ENCODE peak calls at places on chromosomes 3 and 15, in seven cellular contexts. E, Z, C, D, B, X and O are unnamed samples.

GRCh38 chr15:84598250-84598649 is 2.6 kb upstream of the ZSCAN2 start:
- DNase-seq in E (no peak), Z (no peak), C (peak), D (peak), B (no peak), X (peak), O (peak)

GRCh38 chr3:42476225-42477160 is 25.9 kb upstream of the VIPR1 start:
- DNase-seq in E (no peak), Z (no peak), C (no peak), D (no peak), B (no peak), X (no peak), O (no peak)

GRCh38 chr15:92062505-92062904 is 209.0 kb downstream of the SLCO3A1 start:
- DNase-seq in E (no peak), Z (no peak), C (peak), D (no peak), B (no peak), X (no peak), O (no peak)

GRCh38 chr3:11539677-11540076 is 104.0 kb downstream of the VGLL4 start:
- DNase-seq in E (no peak), Z (no peak), C (peak), D (no peak), B (no peak), X (peak), O (no peak)

GRCh38 chr3:46549408-46549904 is 16.6 kb downstream of the LRRC2 start:
- DNase-seq in E (no peak), Z (no peak), C (no peak), D (no peak), B (no peak), X (peak), O (no peak)

GRCh38 chr15:89021224-89021623 is 67.0 kb upstream of the ABHD2 start:
- DNase-seq in E (no peak), Z (no peak), C (no peak), D (no peak), B (no peak), X (no peak), O (no peak)

GRCh38 chr3:72595927-72596610 is 252.2 kb downstream of the SHQ1 start:
- DNase-seq in E (no peak), Z (no peak), C (peak), D (no peak), B (no peak), X (no peak), O (no peak)

GRCh38 chr3:100928638-100929428 is 64.4 kb downstream of the ABI3BP start:
- DNase-seq in E (no peak), Z (no peak), C (no peak), D (peak), B (no peak), X (no peak), O (no peak)

GRCh38 chr3:194204036-194204792 is 68.3 kb downstream of the HES1 start:
- DNase-seq in E (no peak), Z (no peak), C (peak), D (no peak), B (peak), X (peak), O (peak)

GRCh38 chr15:100236981-100237720 is 104.6 kb downstream of the ADAMTS17 start:
- DNase-seq in E (no peak), Z (no peak), C (no peak), D (no peak), B (no peak), X (no peak), O (no peak)

GRCh38 chr3:191889781-191890180 is 428.8 kb downstream of the PYDC2 start:
- DNase-seq in E (no peak), Z (no peak), C (no peak), D (no peak), B (no peak), X (no peak), O (no peak)

GRCh38 chr3:49937081-49937480 is 2.9 kb upstream of the RBM6 start:
- DNase-seq in E (no peak), Z (no peak), C (no peak), D (peak), B (no peak), X (no peak), O (no peak)

GRCh38 chr3:14770591-14770990 is 48.2 kb upstream of the FGD5 start:
- DNase-seq in E (no peak), Z (no peak), C (no peak), D (no peak), B (peak), X (no peak), O (no peak)

GRCh38 chr3:123678108-123678511 is 93.3 kb upstream of the HACD2 start:
- DNase-seq in E (peak), Z (no peak), C (no peak), D (peak), B (no peak), X (no peak), O (no peak)

GRCh38 chr3:39590776-39591175 is 123.3 kb downstream of the MOBP start:
- DNase-seq in E (no peak), Z (no peak), C (no peak), D (no peak), B (no peak), X (no peak), O (no peak)

GRCh38 chr15:83282859-83283812 is 1.3 kb downstream of the BNC1 start:
- DNase-seq in E (no peak), Z (peak), C (peak), D (peak), B (peak), X (peak), O (peak)

GRCh38 chr3:143601738-143602480 is 246.4 kb downstream of the SLC9A9 start:
- DNase-seq in E (no peak), Z (no peak), C (no peak), D (peak), B (no peak), X (peak), O (no peak)

DNA sequence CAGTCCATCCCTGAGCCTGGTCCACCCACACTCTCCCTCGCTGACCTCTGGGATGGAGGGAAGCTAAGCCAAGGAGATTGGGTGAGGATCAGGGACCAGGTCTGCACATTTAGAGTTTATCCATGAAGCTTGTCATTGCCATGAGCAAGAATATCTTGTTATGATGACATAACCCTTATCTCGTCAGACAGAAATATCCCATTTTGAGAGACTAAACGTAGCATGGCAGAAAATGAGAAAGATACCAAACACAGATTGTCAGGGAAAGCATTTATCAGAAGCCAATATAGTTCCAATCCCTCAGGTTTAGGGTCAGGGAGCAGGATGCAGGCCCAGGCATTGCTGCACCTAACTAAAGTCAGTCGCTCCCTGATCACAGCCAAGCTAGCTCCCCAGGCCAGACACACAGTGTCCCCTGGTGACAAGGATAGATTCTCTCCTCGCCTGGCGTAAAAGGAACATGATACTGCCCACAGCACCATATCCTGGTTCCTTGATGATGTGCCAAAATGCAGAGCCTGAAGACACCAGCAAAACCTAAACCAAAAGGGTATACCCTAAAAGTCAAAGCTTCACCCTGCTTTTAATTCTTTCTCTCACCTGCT is 66.9 kb downstream of the DCLK3 start:
- DNase-seq in E (no peak), Z (no peak), C (peak), D (peak), B (no peak), X (peak), O (no peak)
- TF ChIP-seq CTCF in E (no peak), Z (no peak), C (peak), D (peak), B (no peak), X (peak), O (no peak)

DNA sequence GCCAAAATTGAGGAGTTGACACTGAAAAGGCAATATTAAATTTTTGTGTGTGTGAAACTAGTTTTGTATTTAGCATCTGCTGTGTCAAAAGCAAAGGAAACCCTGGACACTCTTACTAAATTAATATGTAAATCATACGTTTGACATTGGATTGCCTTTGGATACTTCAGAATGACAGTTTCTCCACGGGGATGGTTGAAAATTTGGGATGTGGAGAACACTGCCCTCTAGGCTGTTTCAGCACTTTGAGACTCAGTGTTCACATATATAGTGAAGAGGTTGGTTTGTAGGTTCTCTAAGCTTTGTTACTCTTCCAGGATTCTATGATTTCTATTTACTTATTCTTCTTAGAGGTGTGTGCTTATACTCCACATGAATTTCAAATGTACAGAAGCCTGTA is 3.0 kb downstream of the ROBO2 start:
- DNase-seq in E (no peak), Z (no peak), C (no peak), D (peak), B (no peak), X (peak), O (no peak)
- TF ChIP-seq CTCF in E (no peak), Z (no peak), C (peak), D (peak), B (no peak), X (peak), O (no peak)

GRCh38 chr3:13283877-13284264 is 136.3 kb downstream of the NUP210 start:
- DNase-seq in E (no peak), Z (no peak), C (no peak), D (no peak), B (no peak), X (no peak), O (no peak)

GRCh38 chr3:13281657-13282527 is 138.2 kb downstream of the NUP210 start:
- DNase-seq in E (peak), Z (no peak), C (peak), D (no peak), B (no peak), X (peak), O (no peak)

GRCh38 chr3:13285007-13285567 is 135.0 kb downstream of the NUP210 start:
- DNase-seq in E (no peak), Z (no peak), C (no peak), D (no peak), B (no peak), X (no peak), O (no peak)

GRCh38 chr3:13282528-13282985 is 137.6 kb downstream of the NUP210 start:
- DNase-seq in E (no peak), Z (no peak), C (peak), D (no peak), B (no peak), X (peak), O (peak)

DNA sequence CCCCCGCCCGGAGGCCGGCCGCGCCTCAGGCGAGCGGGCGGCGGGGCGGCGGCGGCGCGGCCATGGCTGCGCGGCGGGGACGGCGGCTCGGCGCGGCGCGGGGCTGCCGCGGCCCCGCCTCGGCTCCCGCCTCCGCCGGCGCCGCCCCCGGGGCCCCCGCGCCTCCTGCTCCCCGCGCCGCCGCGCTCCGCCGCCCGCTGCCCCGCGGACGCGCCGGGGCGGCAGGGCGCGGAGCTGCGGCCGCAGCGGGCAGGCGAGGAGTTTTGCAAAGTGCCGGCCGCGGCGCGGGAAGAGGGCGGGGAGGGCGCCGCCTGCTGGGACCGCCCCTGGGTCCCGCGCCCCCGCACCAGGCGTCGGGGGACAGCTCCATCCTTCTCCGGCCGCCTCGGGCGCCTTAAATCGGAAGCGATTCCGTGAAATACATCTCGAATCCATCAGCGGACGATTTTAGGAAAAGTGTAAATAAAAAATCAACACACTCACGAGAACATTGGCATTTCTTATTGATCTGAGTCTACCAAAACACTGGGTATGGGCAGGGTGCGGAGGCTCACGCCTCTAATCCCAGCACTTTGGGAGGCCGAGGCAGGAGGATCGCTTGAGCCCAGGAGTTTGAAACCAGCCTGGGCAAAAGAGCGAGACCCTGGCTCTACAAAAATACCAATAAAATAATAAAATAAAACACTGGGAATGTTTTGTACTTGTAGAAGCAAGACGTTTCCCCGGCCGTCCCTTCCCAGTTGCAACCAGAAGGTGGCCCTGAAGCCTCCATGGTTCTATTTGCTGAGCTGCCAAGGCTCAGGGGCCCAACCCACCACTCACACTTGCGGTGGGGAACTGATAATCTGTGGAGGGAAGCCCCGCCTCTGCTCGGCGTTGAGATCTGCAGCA is 136.9 kb downstream of the NUP210 start:
- DNase-seq in E (no peak), Z (no peak), C (peak), D (no peak), B (no peak), X (peak), O (peak)
- TF ChIP-seq CTCF in E (no peak), Z (no peak), C (peak), D (peak), B (no peak), X (peak), O (no peak)

GRCh38 chr3:32780735-32781210 is 37.0 kb upstream of the TRIM71 start:
- DNase-seq in E (peak), Z (peak), C (peak), D (peak), B (peak), X (peak), O (peak)
- TF ChIP-seq CTCF in E (no peak), Z (no peak), C (peak), D (peak), B (no peak), X (no peak), O (no peak)

DNA sequence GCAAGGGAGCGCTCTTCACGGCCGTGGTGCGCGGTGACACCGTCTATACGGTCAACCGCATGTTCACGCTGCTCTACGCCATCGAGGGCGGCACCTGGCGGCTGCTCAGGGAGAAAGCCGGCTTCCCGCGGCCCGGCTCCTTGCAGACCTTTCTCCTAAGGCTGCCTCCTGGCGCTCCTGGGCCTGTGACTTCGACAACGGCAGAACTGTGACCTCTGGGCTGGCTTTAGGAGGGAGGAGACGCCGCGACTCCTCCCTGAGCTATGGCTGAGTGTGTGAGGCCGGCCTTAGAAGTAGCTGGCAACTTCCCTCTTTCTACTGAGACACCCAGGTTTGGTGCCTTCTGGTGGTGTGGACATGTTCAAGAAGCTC is 1.4 kb downstream of the KBTBD13 start:
- DNase-seq in E (peak), Z (peak), C (peak), D (peak), B (peak), X (peak), O (peak)
- TF ChIP-seq CTCF in E (peak), Z (peak), C (peak), D (peak), B (no peak), X (peak), O (peak)

GRCh38 chr3:127697531-127698240 is 24.9 kb downstream of the ABTB1 start:
- DNase-seq in E (peak), Z (peak), C (peak), D (peak), B (peak), X (peak), O (peak)

GRCh38 chr3:127693336-127693843 is 20.6 kb downstream of the ABTB1 start:
- DNase-seq in E (no peak), Z (no peak), C (no peak), D (no peak), B (no peak), X (no peak), O (no peak)

GRCh38 chr3:127691974-127692373 is 19.2 kb downstream of the ABTB1 start:
- DNase-seq in E (no peak), Z (no peak), C (no peak), D (no peak), B (no peak), X (no peak), O (no peak)

GRCh38 chr3:127692501-127693335 is 20.0 kb downstream of the ABTB1 start:
- DNase-seq in E (no peak), Z (peak), C (no peak), D (no peak), B (no peak), X (no peak), O (no peak)

DNA sequence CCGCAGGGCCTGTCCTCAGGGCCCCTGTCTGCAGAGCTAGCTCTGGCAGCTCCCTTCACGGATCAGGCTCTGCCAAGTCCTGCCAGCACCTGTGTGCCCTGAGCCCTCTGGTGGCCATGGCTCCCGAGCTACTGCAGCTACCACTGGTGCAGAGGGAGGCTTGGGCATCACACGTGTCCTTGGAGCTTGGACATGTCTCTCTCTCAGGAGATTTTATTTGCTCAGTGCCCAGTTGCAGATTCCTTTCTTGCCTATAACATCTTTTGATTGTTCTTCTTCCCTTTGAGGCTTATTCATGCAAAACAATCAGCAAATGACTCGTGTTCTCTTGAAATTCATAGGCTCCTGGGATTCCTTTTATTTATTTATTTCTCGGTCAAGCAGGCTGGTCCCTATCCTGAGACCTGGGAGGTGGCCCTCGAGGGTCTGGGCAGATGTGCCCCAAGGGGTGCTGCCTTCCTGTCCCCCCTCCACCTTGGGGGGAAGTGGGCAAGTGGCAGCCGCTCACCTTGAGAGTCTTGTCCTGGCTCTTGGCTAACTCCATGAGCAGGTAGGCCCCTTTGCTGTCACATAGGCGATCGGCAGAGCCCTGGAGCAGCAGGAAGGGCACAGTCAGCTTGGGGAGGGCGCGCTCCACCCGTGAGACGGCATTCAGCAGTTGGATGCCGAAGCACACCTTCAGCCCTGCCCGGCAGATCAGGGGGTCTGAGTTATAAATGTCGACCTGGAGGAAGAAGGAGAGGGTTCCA is 21.9 kb downstream of the ABTB1 start:
- DNase-seq in E (no peak), Z (peak), C (peak), D (no peak), B (no peak), X (peak), O (no peak)
- TF ChIP-seq CTCF in E (peak), Z (peak), C (peak), D (peak), B (no peak), X (peak), O (no peak)

DNA sequence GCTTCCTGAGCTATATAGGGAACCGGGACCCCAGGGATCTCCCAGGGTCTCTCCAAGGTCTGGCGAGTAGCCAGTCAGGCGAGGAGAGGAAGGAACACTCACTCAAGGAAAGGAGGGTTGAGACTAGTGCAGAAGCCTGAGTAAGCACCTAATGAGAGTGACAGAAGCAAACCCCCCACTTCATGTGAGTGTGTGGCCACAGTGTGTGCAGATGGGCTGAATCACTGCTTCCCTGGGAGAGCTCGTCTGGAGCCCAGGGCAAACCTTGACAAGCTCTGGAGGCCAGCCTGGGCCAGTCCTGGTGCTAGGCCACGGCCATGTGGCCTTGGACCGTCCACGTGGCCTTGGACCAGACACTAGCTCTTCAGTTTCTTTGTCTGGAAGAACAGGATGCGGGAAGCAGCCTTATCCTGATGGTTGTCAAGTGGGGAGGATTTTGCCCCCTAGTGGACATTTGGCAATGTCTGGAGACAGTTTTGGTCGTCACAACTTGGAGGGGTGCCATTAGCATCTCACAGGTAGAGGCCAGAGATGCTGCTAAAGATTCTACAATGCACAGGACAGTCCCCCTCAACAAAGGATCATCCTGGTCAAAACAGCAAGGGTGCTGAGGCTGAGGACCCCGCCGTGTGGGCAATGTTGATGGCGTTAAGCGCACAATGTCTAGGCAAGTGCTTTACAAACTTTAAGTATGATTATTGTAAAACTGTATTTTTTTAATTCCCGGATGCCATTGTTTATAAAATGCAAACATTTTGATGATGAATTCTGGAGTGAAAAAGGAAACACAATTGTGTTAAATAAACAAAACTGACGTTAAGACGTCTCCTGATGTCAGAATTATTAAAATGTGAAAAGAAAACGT is 34.8 kb upstream of the CTSH start:
- DNase-seq in E (peak), Z (no peak), C (peak), D (peak), B (peak), X (peak), O (peak)
- TF ChIP-seq CTCF in E (peak), Z (peak), C (peak), D (peak), B (peak), X (peak), O (peak)